ENCODE peak calls at places on chromosomes 11 and 22, in eight cellular contexts. One of them, this sample, is unnamed. For H3K4me1, the result is how much of the 10 kb centered on the place peaks cover.

GRCh38 chr22:27990451-27990840 is 71.4 kb upstream of the PITPNB start:
- DNase-seq in ovary: peak
- DNase-seq in cardiac muscle cell: no peak
- DNase-seq in A549: no peak
- DNase-seq in right lobe of liver: peak
- DNase-seq in ascending aorta: no peak
- DNase-seq in psoas muscle: no peak
- DNase-seq in body of pancreas: no peak
- DNase-seq in this sample: no peak

GRCh38 chr11:75541301-75541929 is 15.7 kb upstream of the GDPD5 start:
- DNase-seq in cardiac muscle cell: no peak
- DNase-seq in psoas muscle: no peak
- DNase-seq in body of pancreas: no peak
- DNase-seq in A549: no peak
- DNase-seq in right lobe of liver: no peak
- DNase-seq in ovary: no peak
- DNase-seq in ascending aorta: no peak
- DNase-seq in this sample: no peak

GRCh38 chr11:75346912-75347647 is 4.4 kb downstream of the ARRB1 start:
- DNase-seq in ascending aorta: no peak
- DNase-seq in body of pancreas: peak
- DNase-seq in A549: no peak
- DNase-seq in right lobe of liver: peak
- DNase-seq in psoas muscle: peak
- DNase-seq in ovary: peak
- DNase-seq in cardiac muscle cell: peak
- DNase-seq in this sample: no peak

GRCh38 chr11:47508595-47509555 is 44.1 kb downstream of the CELF1 start:
- DNase-seq in right lobe of liver: no peak
- DNase-seq in body of pancreas: peak
- DNase-seq in A549: no peak
- DNase-seq in cardiac muscle cell: no peak
- DNase-seq in psoas muscle: no peak
- DNase-seq in ascending aorta: no peak
- DNase-seq in ovary: no peak
- DNase-seq in this sample: peak

GRCh38 chr22:25413620-25414019 is 150.9 kb upstream of the GRK3 start:
- DNase-seq in ovary: no peak
- DNase-seq in cardiac muscle cell: no peak
- DNase-seq in right lobe of liver: no peak
- DNase-seq in ascending aorta: no peak
- DNase-seq in A549: no peak
- DNase-seq in body of pancreas: no peak
- DNase-seq in psoas muscle: no peak
- DNase-seq in this sample: no peak

GRCh38 chr11:68146010-68146540 is 24.9 kb upstream of the CHKA start:
- DNase-seq in right lobe of liver: peak
- DNase-seq in body of pancreas: peak
- DNase-seq in A549: peak
- DNase-seq in ovary: peak
- DNase-seq in psoas muscle: peak
- DNase-seq in ascending aorta: peak
- DNase-seq in cardiac muscle cell: no peak
- DNase-seq in this sample: no peak

GRCh38 chr22:41908409-41909289 is 6.2 kb downstream of the SHISA8 start:
- DNase-seq in right lobe of liver: peak
- DNase-seq in ascending aorta: no peak
- DNase-seq in cardiac muscle cell: no peak
- DNase-seq in A549: no peak
- DNase-seq in psoas muscle: no peak
- DNase-seq in body of pancreas: no peak
- DNase-seq in ovary: peak
- DNase-seq in this sample: peak

GRCh38 chr11:67267188-67268035 is 1.1 kb downstream of the GRK2 start:
- DNase-seq in cardiac muscle cell: no peak
- DNase-seq in ovary: no peak
- DNase-seq in psoas muscle: peak
- DNase-seq in ascending aorta: no peak
- DNase-seq in A549: no peak
- DNase-seq in body of pancreas: peak
- DNase-seq in right lobe of liver: peak
- DNase-seq in this sample: peak

GRCh38 chr11:299081-299891 is at the start of gene IFITM5:
- DNase-seq in ovary: no peak
- DNase-seq in ascending aorta: no peak
- DNase-seq in body of pancreas: peak
- DNase-seq in psoas muscle: peak
- DNase-seq in cardiac muscle cell: no peak
- DNase-seq in right lobe of liver: peak
- DNase-seq in A549: no peak
- DNase-seq in this sample: no peak

GRCh38 chr11:103904324-103904667 is 132.1 kb upstream of the DDI1 start:
- DNase-seq in ovary: no peak
- DNase-seq in right lobe of liver: no peak
- DNase-seq in psoas muscle: no peak
- DNase-seq in cardiac muscle cell: no peak
- DNase-seq in A549: no peak
- DNase-seq in ascending aorta: no peak
- DNase-seq in body of pancreas: no peak
- DNase-seq in this sample: no peak

GRCh38 chr11:6926208-6927029 is at the start of gene ZNF215:
- DNase-seq in ascending aorta: peak
- DNase-seq in A549: peak
- DNase-seq in right lobe of liver: peak
- DNase-seq in cardiac muscle cell: peak
- DNase-seq in psoas muscle: peak
- DNase-seq in ovary: peak
- DNase-seq in body of pancreas: peak
- DNase-seq in this sample: no peak

GRCh38 chr11:2987881-2988280 is 4.2 kb downstream of the NAP1L4 start:
- DNase-seq in ascending aorta: no peak
- DNase-seq in right lobe of liver: no peak
- DNase-seq in psoas muscle: no peak
- DNase-seq in cardiac muscle cell: no peak
- DNase-seq in body of pancreas: no peak
- DNase-seq in A549: no peak
- DNase-seq in ovary: no peak
- DNase-seq in this sample: peak

GRCh38 chr11:133082453-133082781 is 449.9 kb downstream of the OPCML start:
- DNase-seq in ovary: peak
- DNase-seq in A549: no peak
- DNase-seq in psoas muscle: peak
- DNase-seq in cardiac muscle cell: peak
- DNase-seq in body of pancreas: peak
- DNase-seq in right lobe of liver: no peak
- DNase-seq in ascending aorta: no peak
- DNase-seq in this sample: no peak

GRCh38 chr22:36149464-36149863 is 11.1 kb downstream of the APOL3 start:
- DNase-seq in right lobe of liver: no peak
- DNase-seq in A549: no peak
- DNase-seq in ascending aorta: no peak
- DNase-seq in body of pancreas: no peak
- DNase-seq in cardiac muscle cell: peak
- DNase-seq in psoas muscle: no peak
- DNase-seq in ovary: no peak
- DNase-seq in this sample: no peak

GRCh38 chr11:120686516-120686915 is 175.0 kb downstream of the GRIK4 start:
- DNase-seq in ovary: no peak
- DNase-seq in ascending aorta: no peak
- DNase-seq in A549: no peak
- DNase-seq in body of pancreas: no peak
- DNase-seq in cardiac muscle cell: no peak
- DNase-seq in right lobe of liver: no peak
- DNase-seq in psoas muscle: no peak
- DNase-seq in this sample: no peak

GRCh38 chr11:85884581-85885021 is 29.4 kb downstream of the CCDC83 start:
- DNase-seq in ascending aorta: no peak
- DNase-seq in A549: no peak
- DNase-seq in ovary: no peak
- DNase-seq in body of pancreas: no peak
- DNase-seq in psoas muscle: no peak
- DNase-seq in cardiac muscle cell: peak
- DNase-seq in right lobe of liver: no peak
- DNase-seq in this sample: no peak

GRCh38 chr11:662689-663274 is 25.7 kb downstream of the DRD4 start:
- DNase-seq in right lobe of liver: peak
- DNase-seq in ascending aorta: no peak
- DNase-seq in A549: peak
- DNase-seq in psoas muscle: peak
- DNase-seq in ovary: peak
- DNase-seq in cardiac muscle cell: peak
- DNase-seq in body of pancreas: peak
- DNase-seq in this sample: peak

GRCh38 chr11:10902301-10902700 is 44.4 kb upstream of the ZBED5 start:
- DNase-seq in ovary: no peak
- DNase-seq in body of pancreas: no peak
- DNase-seq in psoas muscle: no peak
- DNase-seq in ascending aorta: no peak
- DNase-seq in A549: no peak
- DNase-seq in cardiac muscle cell: peak
- DNase-seq in right lobe of liver: no peak
- DNase-seq in this sample: no peak

GRCh38 chr11:129605815-129606214 is 209.8 kb upstream of the TMEM45B start:
- DNase-seq in body of pancreas: no peak
- DNase-seq in A549: no peak
- DNase-seq in right lobe of liver: no peak
- DNase-seq in ovary: no peak
- DNase-seq in psoas muscle: no peak
- DNase-seq in cardiac muscle cell: no peak
- DNase-seq in ascending aorta: no peak
- DNase-seq in this sample: no peak

GRCh38 chr22:28032896-28033295 is 113.8 kb upstream of the PITPNB start:
- DNase-seq in right lobe of liver: no peak
- DNase-seq in body of pancreas: no peak
- DNase-seq in cardiac muscle cell: no peak
- DNase-seq in psoas muscle: no peak
- DNase-seq in A549: no peak
- DNase-seq in ascending aorta: no peak
- DNase-seq in ovary: no peak
- DNase-seq in this sample: no peak

GRCh38 chr11:1749787-1750351 is 526 bp downstream of the IFITM10 start:
- DNase-seq in ascending aorta: peak
- DNase-seq in psoas muscle: peak
- DNase-seq in cardiac muscle cell: peak
- DNase-seq in ovary: no peak
- DNase-seq in right lobe of liver: peak
- DNase-seq in A549: peak
- DNase-seq in body of pancreas: no peak
- DNase-seq in this sample: no peak

GRCh38 chr11:1751521-1751921 is 1.1 kb upstream of the IFITM10 start:
- DNase-seq in ovary: no peak
- DNase-seq in right lobe of liver: no peak
- DNase-seq in body of pancreas: no peak
- DNase-seq in cardiac muscle cell: no peak
- DNase-seq in ascending aorta: no peak
- DNase-seq in psoas muscle: peak
- DNase-seq in A549: no peak
- DNase-seq in this sample: no peak

GRCh38 chr11:1750840-1751520 is 585 bp upstream of the IFITM10 start:
- DNase-seq in cardiac muscle cell: no peak
- DNase-seq in A549: no peak
- DNase-seq in ovary: no peak
- DNase-seq in psoas muscle: peak
- DNase-seq in right lobe of liver: no peak
- DNase-seq in body of pancreas: no peak
- DNase-seq in ascending aorta: no peak
- DNase-seq in this sample: no peak

GRCh38 chr11:1749020-1749758 is 1.2 kb downstream of the IFITM10 start:
- DNase-seq in body of pancreas: no peak
- DNase-seq in psoas muscle: peak
- DNase-seq in ascending aorta: no peak
- DNase-seq in right lobe of liver: peak
- DNase-seq in A549: no peak
- DNase-seq in ovary: no peak
- DNase-seq in cardiac muscle cell: peak
- DNase-seq in this sample: no peak

GRCh38 chr11:1750481-1750839 is at the start of gene IFITM10:
- DNase-seq in cardiac muscle cell: peak
- DNase-seq in right lobe of liver: peak
- DNase-seq in A549: no peak
- DNase-seq in psoas muscle: peak
- DNase-seq in body of pancreas: no peak
- DNase-seq in ovary: no peak
- DNase-seq in ascending aorta: no peak
- DNase-seq in this sample: no peak
- H3K27ac ChIP-seq in cardiac muscle cell: no peak
- H3K27ac ChIP-seq in right lobe of liver: peak
- H3K27ac ChIP-seq in A549: no peak
- H3K27ac ChIP-seq in psoas muscle: peak
- H3K27ac ChIP-seq in body of pancreas: no peak
- H3K27ac ChIP-seq in ovary: no peak
- H3K27ac ChIP-seq in ascending aorta: peak
- H3K27ac ChIP-seq in this sample: no peak

DNA sequence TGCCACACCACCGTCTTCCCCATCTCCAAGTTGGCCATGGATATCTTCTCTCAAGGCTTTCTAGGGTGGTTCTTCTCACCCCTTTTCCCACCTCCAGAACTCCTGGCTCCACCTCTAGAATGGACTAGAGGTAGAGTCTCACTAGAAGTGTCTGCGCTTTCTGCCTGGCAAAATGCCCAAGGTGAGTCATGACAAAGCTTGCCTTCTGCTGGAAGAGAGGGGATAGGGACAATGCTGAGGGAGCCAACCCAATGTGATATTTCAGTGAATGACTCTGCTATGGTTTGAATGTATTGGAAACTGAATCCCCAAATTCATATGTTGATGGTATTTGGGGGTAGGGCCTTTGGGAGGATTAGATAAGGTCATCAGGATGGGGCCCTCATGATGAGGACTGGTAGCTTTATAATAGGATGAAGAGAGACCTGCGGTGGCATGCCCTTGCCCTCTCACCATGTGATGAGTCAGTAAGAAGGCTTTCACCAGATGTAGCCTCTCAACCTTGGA is 4.1 kb upstream of the CD82 start:
- DNase-seq in right lobe of liver: no peak
- DNase-seq in cardiac muscle cell: no peak
- DNase-seq in psoas muscle: no peak
- DNase-seq in ascending aorta: no peak
- DNase-seq in ovary: no peak
- DNase-seq in body of pancreas: no peak
- DNase-seq in A549: no peak
- DNase-seq in this sample: no peak
- H3K4me1 ChIP-seq in right lobe of liver: under half
- H3K4me1 ChIP-seq in cardiac muscle cell: under half
- H3K4me1 ChIP-seq in psoas muscle: under half
- H3K4me1 ChIP-seq in ascending aorta: under half
- H3K4me1 ChIP-seq in ovary: under half
- H3K4me1 ChIP-seq in body of pancreas: under half
- H3K4me1 ChIP-seq in A549: under half
- H3K4me1 ChIP-seq in this sample: under half

GRCh38 chr11:70517203-70517602 is 118.9 kb downstream of the CTTN start:
- DNase-seq in A549: no peak
- DNase-seq in psoas muscle: peak
- DNase-seq in ascending aorta: no peak
- DNase-seq in body of pancreas: no peak
- DNase-seq in right lobe of liver: no peak
- DNase-seq in cardiac muscle cell: no peak
- DNase-seq in ovary: no peak
- DNase-seq in this sample: no peak
- H3K27ac ChIP-seq in A549: no peak
- H3K27ac ChIP-seq in psoas muscle: no peak
- H3K27ac ChIP-seq in ascending aorta: no peak
- H3K27ac ChIP-seq in body of pancreas: no peak
- H3K27ac ChIP-seq in right lobe of liver: no peak
- H3K27ac ChIP-seq in cardiac muscle cell: no peak
- H3K27ac ChIP-seq in ovary: no peak
- H3K27ac ChIP-seq in this sample: no peak

GRCh38 chr22:17260950-17261349 is 41.7 kb upstream of the ADA2 start:
- DNase-seq in ovary: no peak
- DNase-seq in cardiac muscle cell: no peak
- DNase-seq in ascending aorta: no peak
- DNase-seq in psoas muscle: no peak
- DNase-seq in A549: no peak
- DNase-seq in right lobe of liver: no peak
- DNase-seq in body of pancreas: peak
- DNase-seq in this sample: no peak
- H3K4me1 ChIP-seq in ovary: under half
- H3K4me1 ChIP-seq in cardiac muscle cell: under half
- H3K4me1 ChIP-seq in ascending aorta: under half
- H3K4me1 ChIP-seq in psoas muscle: under half
- H3K4me1 ChIP-seq in A549: under half
- H3K4me1 ChIP-seq in right lobe of liver: under half
- H3K4me1 ChIP-seq in body of pancreas: half or more
- H3K4me1 ChIP-seq in this sample: under half